ENCODE peak calls at places on chromosome 16, in four cellular contexts. One of them, this sample, is unnamed.

GRCh38 chr16:47644166-47644565 is 183.0 kb downstream of the PHKB start:
- DNase-seq in H1: no peak
- DNase-seq in HCT116: no peak
- DNase-seq in K562: no peak
- DNase-seq in this sample: peak

GRCh38 chr16:71542377-71542776 is 16.2 kb downstream of the CHST4 start:
- DNase-seq in H1: peak
- DNase-seq in HCT116: peak
- DNase-seq in K562: peak
- DNase-seq in this sample: peak

GRCh38 chr16:4918790-4919210 is 18.1 kb downstream of the PPL start:
- DNase-seq in H1: no peak
- DNase-seq in HCT116: no peak
- DNase-seq in K562: no peak
- DNase-seq in this sample: no peak

GRCh38 chr16:66324785-66325184 is 41.7 kb upstream of the CDH5 start:
- DNase-seq in H1: peak
- DNase-seq in HCT116: peak
- DNase-seq in K562: peak
- DNase-seq in this sample: peak

GRCh38 chr16:17392127-17392856 is 78.5 kb downstream of the XYLT1 start:
- DNase-seq in H1: no peak
- DNase-seq in HCT116: no peak
- DNase-seq in K562: no peak
- DNase-seq in this sample: no peak

GRCh38 chr16:1002399-1003161 is 21.0 kb downstream of the SOX8 start:
- DNase-seq in H1: no peak
- DNase-seq in HCT116: peak
- DNase-seq in K562: peak
- DNase-seq in this sample: peak

GRCh38 chr16:70375636-70376611 is 29.2 kb downstream of the DDX19A start:
- DNase-seq in H1: no peak
- DNase-seq in HCT116: no peak
- DNase-seq in K562: no peak
- DNase-seq in this sample: no peak

GRCh38 chr16:23670137-23670776 is 8.4 kb upstream of the PLK1 start:
- DNase-seq in H1: no peak
- DNase-seq in HCT116: no peak
- DNase-seq in K562: no peak
- DNase-seq in this sample: peak

GRCh38 chr16:57810197-57811024 is 8.1 kb upstream of the KIFC3 start:
- DNase-seq in H1: no peak
- DNase-seq in HCT116: peak
- DNase-seq in K562: peak
- DNase-seq in this sample: peak

GRCh38 chr16:87789437-87790277 is 23.9 kb upstream of the KLHDC4 start:
- DNase-seq in H1: no peak
- DNase-seq in HCT116: no peak
- DNase-seq in K562: no peak
- DNase-seq in this sample: no peak
- H3K9ac ChIP-seq in H1: no peak
- H3K9ac ChIP-seq in HCT116: no peak
- H3K9ac ChIP-seq in K562: peak
- H3K9ac ChIP-seq in this sample: no peak

DNA sequence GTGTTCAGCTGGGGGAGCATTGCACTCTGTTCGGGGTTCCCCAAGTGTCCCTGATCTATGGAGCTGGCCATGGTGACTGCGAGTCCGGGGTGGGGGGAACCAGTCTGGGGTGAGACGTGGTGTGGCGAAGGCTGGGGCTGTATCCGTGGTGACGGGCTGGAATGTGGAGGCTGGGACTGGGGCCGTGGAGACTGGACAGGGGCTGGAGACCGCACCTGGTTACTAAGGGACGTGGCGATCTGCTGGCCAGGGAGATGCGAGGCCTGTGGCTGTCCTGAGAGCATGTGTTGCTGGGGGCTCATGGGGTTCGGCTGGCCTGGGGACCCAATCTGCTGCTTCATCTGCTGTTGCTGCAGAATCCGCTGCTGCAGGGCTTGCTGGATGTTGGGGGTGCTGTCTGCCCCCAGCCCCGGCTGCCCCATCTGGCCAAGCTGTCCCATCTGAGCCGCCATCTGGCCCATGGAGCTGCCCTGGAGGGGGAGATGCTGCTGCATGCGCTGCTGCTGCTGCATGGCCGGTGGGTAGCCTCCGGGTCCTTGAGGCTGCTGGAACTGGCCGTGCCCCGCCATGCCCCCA is 10.6 kb upstream of the TRAP1 start:
- DNase-seq in H1: no peak
- DNase-seq in HCT116: no peak
- DNase-seq in K562: no peak
- DNase-seq in this sample: no peak
- H3K27ac ChIP-seq in H1: no peak
- H3K27ac ChIP-seq in HCT116: no peak
- H3K27ac ChIP-seq in K562: no peak
- H3K27ac ChIP-seq in this sample: no peak

DNA sequence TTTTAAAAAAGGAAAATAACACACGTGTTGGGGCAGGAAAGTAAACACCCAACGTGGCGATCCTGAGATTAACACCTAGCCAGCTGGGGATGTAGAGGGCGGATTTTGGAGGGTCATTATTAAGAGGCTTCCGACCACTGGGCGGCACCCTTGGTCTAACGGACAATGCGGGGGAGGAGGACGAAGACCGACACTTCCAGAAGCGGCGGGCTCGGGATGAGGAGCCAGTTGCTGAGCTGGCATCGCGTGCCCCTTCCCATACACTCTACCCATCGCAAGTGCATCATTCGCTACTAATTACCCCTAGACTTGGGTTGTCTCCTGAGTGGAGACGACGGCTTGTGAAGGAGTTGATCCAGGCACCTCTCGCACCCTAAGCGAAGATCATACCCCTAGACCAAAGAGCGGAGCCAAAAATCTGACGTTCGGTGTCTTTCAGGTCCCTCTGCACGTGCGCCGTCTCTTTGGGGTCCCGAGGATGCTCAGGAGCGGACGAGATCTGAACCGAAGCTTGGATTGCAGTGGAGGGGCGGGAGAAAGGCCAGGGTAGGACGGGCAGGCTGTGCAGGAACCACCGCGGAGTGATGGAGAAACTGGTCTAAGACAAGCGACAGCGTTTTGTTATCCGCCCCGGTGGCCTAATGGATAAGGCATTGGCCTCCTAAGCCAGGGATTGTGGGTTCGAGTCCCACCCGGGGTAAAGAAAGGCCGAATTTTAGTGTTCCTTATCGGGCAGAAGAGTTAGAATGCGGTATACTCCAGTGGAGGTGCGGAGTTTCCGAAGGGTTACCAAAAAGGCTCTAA is 17.6 kb downstream of the ZNF213 start:
- DNase-seq in H1: peak
- DNase-seq in HCT116: peak
- DNase-seq in K562: peak
- DNase-seq in this sample: peak
- TF ChIP-seq MAX in H1: peak
- TF ChIP-seq MAX in HCT116: no peak
- TF ChIP-seq MAX in K562: peak
- TF ChIP-seq MAX in this sample: peak

DNA sequence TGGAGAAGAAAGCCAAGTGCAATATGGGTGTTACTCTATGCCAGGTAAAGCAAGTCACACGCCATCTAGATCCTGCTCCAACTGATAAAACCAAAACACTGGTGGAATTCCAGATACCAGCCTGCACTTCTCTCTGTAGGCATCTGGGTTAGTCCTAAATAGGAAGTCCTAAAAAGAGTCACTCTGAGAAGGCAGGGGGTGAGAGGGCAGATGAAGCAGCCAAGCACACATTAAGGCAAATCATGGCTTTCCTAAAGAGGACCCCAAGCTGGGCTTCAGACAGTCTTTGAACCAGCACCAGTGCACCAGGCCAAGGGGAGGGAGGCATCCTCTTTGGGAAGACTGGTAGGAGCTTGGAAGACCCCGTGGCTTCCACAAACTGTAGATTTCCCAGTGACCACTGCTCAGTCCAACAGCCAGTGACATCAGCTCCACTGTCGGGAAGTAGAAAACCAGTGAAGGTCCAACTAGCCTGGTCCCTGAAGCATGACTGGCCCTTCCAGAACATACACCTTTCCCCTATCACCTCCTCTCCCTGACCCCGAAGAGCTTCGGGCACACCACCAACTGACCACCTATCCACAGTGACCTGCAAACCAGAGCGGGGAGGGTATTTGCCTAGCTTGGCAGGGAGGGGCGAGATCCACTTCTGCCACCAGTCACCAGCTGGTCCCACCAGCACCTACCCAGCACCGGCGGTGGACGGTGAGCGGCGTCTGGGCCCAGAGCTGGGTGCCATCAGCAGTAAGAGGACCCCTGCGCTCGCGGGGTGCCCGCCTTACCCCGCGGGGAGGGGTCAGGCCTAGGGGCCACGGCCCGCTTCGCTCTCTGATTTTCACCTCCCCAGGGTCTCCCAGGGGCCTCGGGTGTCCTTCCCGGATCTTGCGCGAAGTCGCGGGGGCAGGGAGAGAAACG is 1.0 kb downstream of the LITAF start:
- DNase-seq in H1: no peak
- DNase-seq in HCT116: no peak
- DNase-seq in K562: no peak
- DNase-seq in this sample: no peak
- H3K9ac ChIP-seq in H1: no peak
- H3K9ac ChIP-seq in HCT116: peak
- H3K9ac ChIP-seq in K562: peak
- H3K9ac ChIP-seq in this sample: peak

DNA sequence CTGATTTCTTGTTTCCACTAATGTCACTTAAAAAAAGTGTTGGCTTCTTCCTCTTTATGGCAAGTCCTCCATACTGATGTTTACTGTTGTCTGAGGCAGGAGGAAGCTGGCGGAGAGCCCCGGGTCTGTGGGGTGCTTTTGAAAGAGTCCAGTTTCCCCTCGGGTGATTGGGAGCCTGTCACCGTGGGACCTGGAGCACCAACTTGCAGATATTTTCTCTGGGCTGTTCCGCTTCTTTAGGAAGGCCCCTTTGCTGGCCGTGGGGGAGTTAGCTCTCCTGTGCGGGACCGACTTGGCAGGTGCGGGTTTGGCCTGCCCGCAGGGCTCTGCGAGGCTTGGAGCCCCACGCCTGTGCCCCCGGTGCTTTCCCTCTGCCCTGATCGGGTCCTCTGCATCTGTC is 3.1 kb downstream of the BANP start:
- DNase-seq in H1: no peak
- DNase-seq in HCT116: no peak
- DNase-seq in K562: no peak
- DNase-seq in this sample: no peak
- H3K27ac ChIP-seq in H1: no peak
- H3K27ac ChIP-seq in HCT116: no peak
- H3K27ac ChIP-seq in K562: no peak
- H3K27ac ChIP-seq in this sample: peak

GRCh38 chr16:86382067-86382773 is 128.1 kb upstream of the FOXF1 start:
- DNase-seq in H1: no peak
- DNase-seq in HCT116: no peak
- DNase-seq in K562: no peak
- DNase-seq in this sample: no peak

GRCh38 chr16:86383488-86384262 is 126.7 kb upstream of the FOXF1 start:
- DNase-seq in H1: no peak
- DNase-seq in HCT116: no peak
- DNase-seq in K562: peak
- DNase-seq in this sample: no peak

GRCh38 chr16:86384263-86384649 is 126.1 kb upstream of the FOXF1 start:
- DNase-seq in H1: no peak
- DNase-seq in HCT116: no peak
- DNase-seq in K562: no peak
- DNase-seq in this sample: no peak

GRCh38 chr16:86381491-86381890 is 128.8 kb upstream of the FOXF1 start:
- DNase-seq in H1: no peak
- DNase-seq in HCT116: no peak
- DNase-seq in K562: no peak
- DNase-seq in this sample: no peak

GRCh38 chr16:86382774-86383407 is 127.4 kb upstream of the FOXF1 start:
- DNase-seq in H1: no peak
- DNase-seq in HCT116: no peak
- DNase-seq in K562: no peak
- DNase-seq in this sample: no peak
- TF ChIP-seq MAX in H1: no peak
- TF ChIP-seq MAX in HCT116: no peak
- TF ChIP-seq MAX in K562: no peak
- TF ChIP-seq MAX in this sample: no peak

GRCh38 chr16:89052191-89052787 is 41.4 kb upstream of the ACSF3 start:
- DNase-seq in H1: no peak
- DNase-seq in HCT116: no peak
- DNase-seq in K562: no peak
- DNase-seq in this sample: no peak

GRCh38 chr16:89054261-89054661 is 39.4 kb upstream of the ACSF3 start:
- DNase-seq in H1: no peak
- DNase-seq in HCT116: no peak
- DNase-seq in K562: no peak
- DNase-seq in this sample: no peak

GRCh38 chr16:89053725-89054029 is 40.0 kb upstream of the ACSF3 start:
- DNase-seq in H1: no peak
- DNase-seq in HCT116: no peak
- DNase-seq in K562: no peak
- DNase-seq in this sample: no peak

GRCh38 chr16:89051521-89052166 is 42.0 kb upstream of the ACSF3 start:
- DNase-seq in H1: no peak
- DNase-seq in HCT116: no peak
- DNase-seq in K562: no peak
- DNase-seq in this sample: no peak

DNA sequence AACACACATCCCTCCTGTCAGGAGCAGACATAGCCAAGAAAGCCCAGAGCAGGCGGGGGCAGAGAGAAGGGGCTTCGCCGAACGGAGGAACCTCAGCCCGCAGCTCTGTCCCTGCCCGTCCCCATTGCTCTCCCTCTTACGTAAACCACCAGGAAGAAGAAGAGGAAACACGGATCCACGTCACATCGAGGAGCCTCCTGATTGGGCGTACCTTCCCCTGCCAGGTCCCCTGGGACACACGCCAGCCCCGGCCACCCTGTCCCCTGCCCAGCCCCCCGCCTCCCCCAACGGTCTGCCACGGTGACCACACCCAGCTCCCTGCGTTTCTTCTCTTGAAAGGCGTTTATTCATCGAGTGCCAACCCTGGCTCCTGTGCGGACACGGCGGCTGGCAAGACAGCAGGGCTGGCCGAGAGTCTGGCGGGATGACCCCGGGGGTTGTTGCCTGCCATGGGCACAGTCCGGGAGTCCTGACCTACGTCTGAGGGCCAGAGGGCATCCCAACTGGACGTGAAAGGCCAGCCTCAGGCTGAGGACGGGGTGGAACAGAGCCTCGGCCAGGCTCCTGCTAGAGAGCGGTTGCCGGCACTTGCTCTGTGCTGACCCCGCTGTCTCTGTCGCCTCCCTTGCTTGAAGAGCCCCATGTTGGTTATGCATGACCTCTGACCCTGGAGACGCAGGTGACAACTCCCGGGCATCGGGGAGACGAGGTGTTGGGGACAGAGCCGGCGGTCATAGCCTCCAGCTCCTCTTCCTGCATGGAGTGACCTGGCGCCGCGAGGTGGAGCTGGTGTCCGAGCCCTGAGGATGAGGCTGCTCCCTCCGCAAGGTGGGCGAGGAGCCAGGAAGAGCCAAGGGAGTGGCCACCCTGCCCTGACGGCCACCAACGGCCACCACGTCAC is 40.6 kb upstream of the ACSF3 start:
- DNase-seq in H1: no peak
- DNase-seq in HCT116: peak
- DNase-seq in K562: peak
- DNase-seq in this sample: no peak
- H3K9ac ChIP-seq in H1: no peak
- H3K9ac ChIP-seq in HCT116: peak
- H3K9ac ChIP-seq in K562: peak
- H3K9ac ChIP-seq in this sample: no peak

This sample was measured in endothelial cell of umbilical vein.